ENCODE peak calls at places on chromosome X, in six cellular contexts. H, B, K, G, R and J are unnamed samples.

GRCh38 chrX:34521563-34521962 is 135.5 kb downstream of the TMEM47 start:
- DNase-seq in K (no peak), B (no peak), H (peak), R (no peak), G (no peak), J (peak)

GRCh38 chrX:114611018-114611619 is 27.2 kb downstream of the HTR2C start:
- DNase-seq in B (no peak), R (peak), G (peak), K (peak), H (peak), J (peak)

GRCh38 chrX:19343462-19344206 is at the start of gene PDHA1:
- DNase-seq in B (peak), G (peak), H (peak), K (peak), R (peak), J (peak)

GRCh38 chrX:84747516-84747915 is 245.3 kb upstream of the HDX start:
- DNase-seq in H (no peak), R (no peak), G (no peak), B (no peak), K (no peak), J (no peak)

GRCh38 chrX:112163916-112164315 is 81.3 kb upstream of the TRPC5 start:
- DNase-seq in B (no peak), G (no peak), K (no peak), H (no peak), R (no peak), J (no peak)

GRCh38 chrX:19791562-19791961 is 95.8 kb downstream of the SH3KBP1 start:
- DNase-seq in G (no peak), H (no peak), B (no peak), K (no peak), R (no peak), J (peak)

GRCh38 chrX:84993150-84993549 is 10.5 kb upstream of the APOOL start:
- DNase-seq in R (no peak), B (no peak), K (no peak), G (no peak), H (no peak), J (no peak)

GRCh38 chrX:154313147-154313546 is 17.6 kb downstream of the TKTL1 start:
- DNase-seq in H (no peak), G (no peak), B (no peak), K (no peak), R (no peak), J (no peak)

GRCh38 chrX:145923376-145923775 is 105.7 kb downstream of the SLITRK2 start:
- DNase-seq in K (no peak), G (no peak), H (no peak), R (no peak), B (no peak), J (peak)

GRCh38 chrX:98490670-98491069 is 1607.0 kb downstream of the RPA4 start:
- DNase-seq in G (no peak), R (no peak), B (no peak), H (no peak), K (no peak), J (no peak)

GRCh38 chrX:16807548-16807947 is 21.3 kb downstream of the TXLNG start:
- DNase-seq in H (peak), R (no peak), G (no peak), B (no peak), K (no peak), J (no peak)

DNA sequence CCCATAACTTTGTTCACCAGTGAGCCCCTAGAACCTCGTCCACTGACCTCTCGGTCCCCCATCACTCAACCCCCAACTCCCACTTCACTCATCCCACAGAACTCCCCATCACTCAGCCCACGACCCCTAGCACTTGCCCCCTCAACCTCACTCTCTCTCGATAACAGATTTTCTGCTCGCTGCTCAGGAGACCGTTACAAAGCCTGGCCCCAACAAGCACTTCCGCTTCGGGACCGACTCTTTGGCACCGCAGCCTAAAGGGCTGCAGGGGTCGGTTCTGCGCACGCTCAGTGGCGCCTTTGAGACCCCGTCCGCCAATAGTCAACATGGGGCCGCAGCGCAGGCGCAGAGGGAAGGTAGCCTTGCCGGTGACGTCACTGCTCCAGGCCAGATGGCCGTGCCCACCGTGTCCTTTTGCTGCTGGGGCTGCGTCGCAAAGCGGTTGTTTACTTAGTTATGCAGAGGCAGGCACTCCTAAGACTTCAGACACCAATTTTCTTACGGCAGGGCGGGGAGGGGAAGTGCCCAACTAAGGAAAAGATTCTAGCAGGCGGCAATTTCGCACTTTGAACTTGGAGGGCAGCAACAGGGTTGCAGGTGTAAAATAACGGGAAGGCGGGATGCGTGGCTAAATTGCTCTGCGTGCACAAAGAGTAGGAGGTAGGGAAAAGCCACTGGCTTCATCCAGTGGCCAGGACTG is at the start of gene ZNF182:
- DNase-seq in R (peak), K (peak), B (peak), G (peak), H (peak), J (peak)
- TF ChIP-seq POLR2A in R (peak), K (peak), B (peak), G (peak), H (no peak), J (peak)

GRCh38 chrX:31222946-31223345 is 151.1 kb upstream of the FTHL17 start:
- DNase-seq in K (no peak), H (no peak), G (no peak), B (no peak), R (no peak), J (no peak)

GRCh38 chrX:31225819-31226218 is 154.0 kb upstream of the FTHL17 start:
- DNase-seq in K (no peak), B (no peak), H (no peak), G (no peak), R (no peak), J (no peak)

GRCh38 chrX:31227250-31227649 is 155.4 kb upstream of the FTHL17 start:
- DNase-seq in B (no peak), K (no peak), G (peak), R (no peak), H (no peak), J (no peak)

GRCh38 chrX:31224321-31225012 is 152.6 kb upstream of the FTHL17 start:
- DNase-seq in K (no peak), G (no peak), R (no peak), B (no peak), H (peak), J (no peak)

DNA sequence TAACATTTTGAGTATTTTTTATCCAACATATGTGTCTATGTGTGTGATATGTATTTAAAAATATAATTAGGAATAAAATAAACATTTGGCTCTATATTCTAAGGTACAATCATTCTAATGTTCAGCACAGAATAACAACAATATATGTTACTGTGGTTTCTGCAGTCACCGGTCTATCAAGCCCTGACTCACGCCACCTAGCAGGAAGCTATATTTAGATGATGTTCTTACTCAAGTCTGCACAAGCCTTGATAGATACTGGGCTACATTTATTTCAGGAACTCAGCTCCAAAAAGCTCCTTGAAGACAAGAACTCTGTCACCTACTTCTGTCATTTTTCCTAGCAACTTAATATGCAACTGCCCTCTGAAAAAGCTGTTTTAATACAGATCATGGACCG is 152.0 kb upstream of the FTHL17 start:
- DNase-seq in H (peak), K (no peak), B (no peak), G (no peak), R (no peak), J (no peak)
- TF ChIP-seq MYC in H (no peak), K (no peak), B (no peak), G (no peak), R (no peak), J (no peak)

DNA sequence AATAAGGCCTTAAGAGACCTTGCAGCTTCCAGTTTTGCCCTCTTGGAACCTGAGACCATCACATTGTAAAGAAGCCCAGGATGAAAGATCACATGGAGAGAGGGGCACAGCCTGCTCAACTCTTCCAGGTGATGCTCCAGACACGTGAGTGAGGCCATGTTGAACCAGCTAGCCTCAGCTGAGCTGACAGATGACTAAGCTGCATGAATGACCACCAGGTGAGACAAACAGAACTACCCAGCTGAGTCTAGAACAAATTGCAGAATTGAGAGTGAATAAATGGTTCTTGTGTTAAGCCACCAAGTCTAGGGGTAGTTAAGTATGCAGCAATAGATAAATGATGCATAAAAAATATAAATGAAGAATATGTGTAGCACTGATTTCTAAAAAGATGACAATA is 16.8 kb upstream of the GPR82 start:
- DNase-seq in R (no peak), B (no peak), K (no peak), H (no peak), G (no peak), J (no peak)
- TF ChIP-seq MAX in R (no peak), B (no peak), K (no peak), H (no peak), G (no peak), J (no peak)

GRCh38 chrX:63560601-63561218 is 209.6 kb upstream of the SPIN4 start:
- DNase-seq in B (peak), G (peak), H (peak), K (peak), R (peak), J (peak)
- TF ChIP-seq POLR2A in B (peak), G (peak), H (no peak), K (peak), R (peak), J (no peak)

GRCh38 chrX:39859991-39860861 is 237.5 kb downstream of the BCOR start:
- DNase-seq in G (no peak), B (peak), K (peak), R (peak), H (peak), J (peak)
- TF ChIP-seq MYC in G (no peak), B (no peak), K (no peak), R (no peak), H (no peak), J (peak)

DNA sequence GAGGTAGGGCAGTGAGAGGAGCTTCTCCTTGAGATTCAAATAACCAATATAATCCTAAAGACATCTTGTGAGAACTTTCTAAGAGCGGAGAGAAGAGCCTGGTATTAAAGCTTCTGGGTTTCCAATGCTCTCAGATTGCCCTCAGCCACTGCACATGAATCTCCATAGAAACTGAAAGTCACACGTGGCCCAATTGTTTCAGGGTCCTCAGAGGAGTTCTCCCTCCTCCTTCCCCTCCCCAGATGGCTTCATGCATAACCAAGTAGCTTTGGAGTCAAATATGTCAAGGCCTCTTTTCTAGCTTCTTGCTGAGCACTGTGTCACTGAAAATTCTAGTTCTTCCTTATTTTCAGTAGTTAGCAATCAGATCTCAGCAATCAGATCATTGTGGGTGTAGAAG is 2.3 kb downstream of the BTK start:
- DNase-seq in R (no peak), K (no peak), H (no peak), B (peak), G (no peak), J (peak)
- TF ChIP-seq MAX in R (no peak), K (no peak), H (no peak), B (no peak), G (no peak), J (peak)

GRCh38 chrX:48736303-48736702 is 25.2 kb upstream of the GLOD5 start:
- DNase-seq in K (no peak), B (no peak), G (no peak), H (no peak), R (no peak), J (peak)

GRCh38 chrX:48741834-48742233 is 19.7 kb upstream of the GLOD5 start:
- DNase-seq in G (no peak), R (no peak), B (no peak), K (no peak), H (no peak), J (peak)

GRCh38 chrX:48736878-48737212 is 24.7 kb upstream of the GLOD5 start:
- DNase-seq in H (no peak), K (no peak), R (no peak), B (no peak), G (no peak), J (no peak)

GRCh38 chrX:48737213-48737938 is 24.2 kb upstream of the GLOD5 start:
- DNase-seq in R (peak), H (peak), B (peak), K (peak), G (peak), J (peak)

DNA sequence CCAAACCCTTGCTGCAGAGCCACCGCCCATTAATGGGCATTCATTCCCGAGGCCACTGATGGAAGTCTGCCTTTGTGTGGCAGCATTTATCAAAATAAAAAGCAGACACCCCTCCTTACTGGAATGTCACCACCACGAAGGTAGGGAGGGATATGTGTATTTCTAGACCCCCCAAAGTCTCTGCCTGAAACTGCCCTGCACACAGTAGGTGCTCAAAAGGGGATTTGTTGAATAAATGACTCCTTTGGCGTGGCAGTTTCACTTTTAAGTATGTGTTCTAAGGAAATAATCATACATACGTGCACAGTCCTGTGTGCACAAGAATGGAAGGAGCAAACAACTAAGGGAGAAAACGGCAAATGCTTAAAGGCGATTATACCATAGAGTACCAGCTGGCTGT is 23.6 kb upstream of the GLOD5 start:
- DNase-seq in G (no peak), B (no peak), R (no peak), H (no peak), K (no peak), J (peak)
- TF ChIP-seq POLR2A in G (no peak), B (no peak), R (no peak), H (no peak), K (no peak), J (no peak)

DNA sequence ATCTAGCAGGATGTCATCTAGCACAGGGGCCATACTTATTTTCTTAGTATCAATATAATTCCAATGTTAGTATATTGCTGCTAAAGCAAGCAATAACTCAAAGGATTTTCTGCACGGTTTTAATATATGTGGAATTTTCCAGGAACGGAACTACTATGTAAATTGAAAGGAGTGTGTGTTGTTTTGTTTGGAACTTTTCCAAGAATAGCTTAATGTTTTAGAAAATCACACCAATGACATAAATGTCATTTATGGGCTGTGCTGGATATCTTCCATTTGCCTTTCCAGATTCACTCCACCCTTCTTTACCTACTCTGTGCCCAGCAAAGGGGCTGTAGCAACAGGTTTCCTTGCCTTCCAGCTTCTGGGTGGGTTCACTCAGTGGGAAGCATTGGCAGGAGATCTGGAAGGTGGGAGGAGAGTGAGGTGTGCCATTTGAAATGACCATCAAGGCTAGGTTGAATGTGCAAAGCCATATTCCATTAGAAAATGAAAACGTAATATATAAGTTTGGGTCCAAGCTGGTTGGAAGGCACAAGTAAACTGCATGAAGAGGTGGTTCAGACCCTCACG is 25.2 kb upstream of the ZFX start:
- DNase-seq in H (peak), G (no peak), K (no peak), B (no peak), R (no peak), J (no peak)
- TF ChIP-seq MYC in H (no peak), G (no peak), K (no peak), B (no peak), R (no peak), J (no peak)